ENCODE peak calls at places on chromosomes 7 and 10, in eight cellular contexts. One of them, this sample, is unnamed.

GRCh38 chr10:13335881-13336280 is 12.2 kb downstream of the SEPHS1 start:
- DNase-seq in fibroblast of mammary gland: no peak
- DNase-seq in BJ: no peak
- DNase-seq in stomach: no peak
- DNase-seq in transverse colon: no peak
- DNase-seq in kidney: no peak
- DNase-seq in body of pancreas: no peak
- DNase-seq in heart right ventricle: no peak
- DNase-seq in this sample: no peak

GRCh38 chr7:36943591-36944430 is 219.5 kb upstream of the AOAH start:
- DNase-seq in BJ: no peak
- DNase-seq in heart right ventricle: no peak
- DNase-seq in body of pancreas: no peak
- DNase-seq in stomach: no peak
- DNase-seq in fibroblast of mammary gland: no peak
- DNase-seq in kidney: no peak
- DNase-seq in transverse colon: no peak
- DNase-seq in this sample: no peak

GRCh38 chr10:29392376-29393021 is 103.6 kb downstream of the LYZL1 start:
- DNase-seq in stomach: peak; percentile 40
- DNase-seq in fibroblast of mammary gland: peak; percentile 41
- DNase-seq in BJ: no peak
- DNase-seq in body of pancreas: peak; percentile 53
- DNase-seq in transverse colon: peak; percentile 33
- DNase-seq in kidney: no peak
- DNase-seq in heart right ventricle: no peak
- DNase-seq in this sample: peak; percentile 58

GRCh38 chr10:61010863-61011262 is 66.9 kb upstream of the RHOBTB1 start:
- DNase-seq in fibroblast of mammary gland: no peak
- DNase-seq in body of pancreas: no peak
- DNase-seq in transverse colon: no peak
- DNase-seq in heart right ventricle: no peak
- DNase-seq in BJ: no peak
- DNase-seq in kidney: no peak
- DNase-seq in stomach: no peak
- DNase-seq in this sample: no peak

GRCh38 chr7:133688483-133689239 is 435.8 kb downstream of the EXOC4 start:
- DNase-seq in BJ: peak; percentile 41
- DNase-seq in stomach: no peak
- DNase-seq in fibroblast of mammary gland: peak; percentile 41
- DNase-seq in heart right ventricle: no peak
- DNase-seq in body of pancreas: no peak
- DNase-seq in transverse colon: no peak
- DNase-seq in kidney: no peak
- DNase-seq in this sample: no peak

GRCh38 chr10:25725917-25726716 is 207.9 kb upstream of the MYO3A start:
- DNase-seq in fibroblast of mammary gland: peak; percentile 56
- DNase-seq in heart right ventricle: no peak
- DNase-seq in transverse colon: no peak
- DNase-seq in body of pancreas: peak; percentile 42
- DNase-seq in BJ: no peak
- DNase-seq in kidney: no peak
- DNase-seq in stomach: no peak
- DNase-seq in this sample: peak; percentile 46

GRCh38 chr10:36640626-36641025 is 484.8 kb upstream of the ANKRD30A start:
- DNase-seq in heart right ventricle: no peak
- DNase-seq in transverse colon: no peak
- DNase-seq in body of pancreas: no peak
- DNase-seq in fibroblast of mammary gland: peak; percentile 55
- DNase-seq in BJ: no peak
- DNase-seq in stomach: no peak
- DNase-seq in kidney: no peak
- DNase-seq in this sample: no peak

GRCh38 chr10:13560597-13560996 is 26.2 kb upstream of the PRPF18 start:
- DNase-seq in fibroblast of mammary gland: peak; percentile 62
- DNase-seq in BJ: no peak
- DNase-seq in transverse colon: no peak
- DNase-seq in kidney: no peak
- DNase-seq in heart right ventricle: no peak
- DNase-seq in stomach: no peak
- DNase-seq in body of pancreas: no peak
- DNase-seq in this sample: no peak

GRCh38 chr10:124226271-124226911 is 133.0 kb upstream of the CHST15 start:
- DNase-seq in fibroblast of mammary gland: no peak
- DNase-seq in stomach: no peak
- DNase-seq in body of pancreas: no peak
- DNase-seq in kidney: no peak
- DNase-seq in heart right ventricle: no peak
- DNase-seq in transverse colon: no peak
- DNase-seq in BJ: no peak
- DNase-seq in this sample: no peak

GRCh38 chr10:129580897-129581296 is 113.9 kb downstream of the MGMT start:
- DNase-seq in body of pancreas: no peak
- DNase-seq in fibroblast of mammary gland: no peak
- DNase-seq in transverse colon: no peak
- DNase-seq in heart right ventricle: no peak
- DNase-seq in kidney: no peak
- DNase-seq in stomach: no peak
- DNase-seq in BJ: no peak
- DNase-seq in this sample: no peak

GRCh38 chr7:28166982-28167715 is 13.4 kb downstream of the JAZF1 start:
- DNase-seq in kidney: no peak
- DNase-seq in stomach: no peak
- DNase-seq in fibroblast of mammary gland: peak; percentile 35
- DNase-seq in body of pancreas: no peak
- DNase-seq in transverse colon: no peak
- DNase-seq in BJ: no peak
- DNase-seq in heart right ventricle: no peak
- DNase-seq in this sample: no peak

GRCh38 chr7:112009081-112009480 is 197.1 kb downstream of the DOCK4 start:
- DNase-seq in body of pancreas: no peak
- DNase-seq in stomach: no peak
- DNase-seq in heart right ventricle: no peak
- DNase-seq in transverse colon: no peak
- DNase-seq in fibroblast of mammary gland: peak; percentile 81
- DNase-seq in BJ: no peak
- DNase-seq in kidney: no peak
- DNase-seq in this sample: no peak

GRCh38 chr7:71868797-71869196 is 543.3 kb downstream of the CALN1 start:
- DNase-seq in transverse colon: no peak
- DNase-seq in kidney: no peak
- DNase-seq in stomach: no peak
- DNase-seq in body of pancreas: no peak
- DNase-seq in BJ: no peak
- DNase-seq in fibroblast of mammary gland: peak; percentile 76
- DNase-seq in heart right ventricle: no peak
- DNase-seq in this sample: no peak

GRCh38 chr10:72567421-72567820 is 58.5 kb downstream of the MICU1 start:
- DNase-seq in BJ: no peak
- DNase-seq in kidney: no peak
- DNase-seq in stomach: no peak
- DNase-seq in transverse colon: no peak
- DNase-seq in fibroblast of mammary gland: peak; percentile 24
- DNase-seq in heart right ventricle: no peak
- DNase-seq in body of pancreas: no peak
- DNase-seq in this sample: peak; percentile 43

GRCh38 chr7:150453186-150453585 is 2.8 kb downstream of the GIMAP8 start:
- DNase-seq in body of pancreas: no peak
- DNase-seq in fibroblast of mammary gland: no peak
- DNase-seq in BJ: no peak
- DNase-seq in heart right ventricle: no peak
- DNase-seq in stomach: no peak
- DNase-seq in kidney: no peak
- DNase-seq in transverse colon: no peak
- DNase-seq in this sample: no peak

GRCh38 chr10:4650572-4650971 is 175.4 kb upstream of the AKR1E2 start:
- DNase-seq in BJ: peak; percentile 14
- DNase-seq in transverse colon: no peak
- DNase-seq in fibroblast of mammary gland: peak; percentile 47
- DNase-seq in heart right ventricle: no peak
- DNase-seq in body of pancreas: no peak
- DNase-seq in kidney: no peak
- DNase-seq in stomach: no peak
- DNase-seq in this sample: no peak

GRCh38 chr7:38179719-38180333 is 1.8 kb downstream of the STARD3NL start:
- DNase-seq in heart right ventricle: no peak
- DNase-seq in stomach: no peak
- DNase-seq in fibroblast of mammary gland: peak; percentile 40
- DNase-seq in transverse colon: no peak
- DNase-seq in kidney: no peak
- DNase-seq in BJ: no peak
- DNase-seq in body of pancreas: no peak
- DNase-seq in this sample: no peak

GRCh38 chr10:52780391-52781155 is 8.0 kb upstream of the MBL2 start:
- DNase-seq in transverse colon: no peak
- DNase-seq in heart right ventricle: no peak
- DNase-seq in fibroblast of mammary gland: no peak
- DNase-seq in body of pancreas: no peak
- DNase-seq in BJ: no peak
- DNase-seq in stomach: no peak
- DNase-seq in kidney: no peak
- DNase-seq in this sample: no peak

DNA sequence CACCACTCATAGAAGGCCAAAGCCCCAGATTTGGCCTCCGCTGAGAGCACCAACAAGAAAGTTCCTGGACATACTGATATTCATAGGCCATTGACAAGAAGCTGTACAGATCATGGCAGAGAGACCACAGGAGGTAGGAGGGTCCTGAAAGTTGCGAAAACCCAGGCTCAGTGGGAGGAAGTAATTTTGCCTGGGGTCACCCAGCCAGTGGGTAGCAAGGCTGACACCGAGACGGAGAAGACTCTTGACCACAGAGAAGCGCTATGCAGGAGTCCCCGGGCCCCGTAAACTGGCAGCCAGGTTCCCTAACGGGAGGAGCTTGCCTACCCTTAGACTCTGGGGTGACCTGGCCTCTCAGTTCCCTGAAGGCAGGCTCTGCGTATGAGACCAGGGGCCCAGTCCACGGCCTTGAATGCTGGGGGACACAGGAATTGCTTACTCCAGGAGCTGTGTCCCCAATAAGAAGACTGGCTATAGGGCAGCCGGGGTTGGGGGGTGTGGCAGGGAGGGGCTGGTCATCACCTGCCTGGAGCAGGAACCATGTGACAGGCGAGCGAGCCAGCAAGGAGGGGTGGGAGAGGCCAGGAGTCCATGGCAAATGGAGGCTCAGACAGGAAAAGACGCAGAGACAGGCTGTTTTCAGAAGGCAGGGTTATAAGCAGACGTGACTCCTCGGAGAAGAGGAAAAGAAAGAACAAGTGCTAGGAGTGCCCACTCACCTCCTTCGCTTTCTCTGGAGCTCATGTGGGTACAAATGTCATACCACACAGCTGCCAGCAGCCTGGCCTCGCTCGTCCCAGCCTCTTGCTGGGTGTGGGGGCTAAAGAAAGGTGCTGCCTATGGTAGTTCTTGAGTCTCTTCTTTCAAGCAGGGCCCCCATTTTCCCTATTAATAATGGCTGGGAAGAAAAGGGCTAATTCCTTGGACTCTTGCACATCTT is 24.6 kb upstream of the NPFFR1 start:
- DNase-seq in body of pancreas: no peak
- DNase-seq in transverse colon: no peak
- DNase-seq in kidney: peak; percentile 47
- DNase-seq in heart right ventricle: no peak
- DNase-seq in BJ: no peak
- DNase-seq in fibroblast of mammary gland: no peak
- DNase-seq in stomach: no peak
- DNase-seq in this sample: no peak
- TF ChIP-seq CTCF in body of pancreas: no peak
- TF ChIP-seq CTCF in transverse colon: no peak
- TF ChIP-seq CTCF in kidney: no peak
- TF ChIP-seq CTCF in heart right ventricle: no peak
- TF ChIP-seq CTCF in BJ: no peak
- TF ChIP-seq CTCF in fibroblast of mammary gland: no peak
- TF ChIP-seq CTCF in stomach: no peak
- TF ChIP-seq CTCF in this sample: no peak

GRCh38 chr7:76259124-76260086 is 43.1 kb upstream of the HSPB1 start:
- DNase-seq in BJ: no peak
- DNase-seq in heart right ventricle: no peak
- DNase-seq in kidney: no peak
- DNase-seq in stomach: no peak
- DNase-seq in transverse colon: no peak
- DNase-seq in fibroblast of mammary gland: no peak
- DNase-seq in body of pancreas: no peak
- DNase-seq in this sample: no peak

GRCh38 chr7:76254781-76255180 is 47.7 kb upstream of the HSPB1 start:
- DNase-seq in heart right ventricle: no peak
- DNase-seq in BJ: no peak
- DNase-seq in body of pancreas: no peak
- DNase-seq in stomach: no peak
- DNase-seq in fibroblast of mammary gland: no peak
- DNase-seq in transverse colon: no peak
- DNase-seq in kidney: no peak
- DNase-seq in this sample: no peak

GRCh38 chr7:76260171-76260703 is 42.2 kb upstream of the HSPB1 start:
- DNase-seq in fibroblast of mammary gland: peak; percentile 11
- DNase-seq in kidney: no peak
- DNase-seq in body of pancreas: no peak
- DNase-seq in transverse colon: no peak
- DNase-seq in stomach: no peak
- DNase-seq in heart right ventricle: no peak
- DNase-seq in BJ: no peak
- DNase-seq in this sample: peak; percentile 23

GRCh38 chr7:76261329-76261728 is 41.1 kb upstream of the HSPB1 start:
- DNase-seq in stomach: no peak
- DNase-seq in body of pancreas: no peak
- DNase-seq in BJ: no peak
- DNase-seq in fibroblast of mammary gland: no peak
- DNase-seq in kidney: no peak
- DNase-seq in heart right ventricle: no peak
- DNase-seq in transverse colon: no peak
- DNase-seq in this sample: no peak

GRCh38 chr7:76257973-76258372 is 44.5 kb upstream of the HSPB1 start:
- DNase-seq in BJ: no peak
- DNase-seq in stomach: no peak
- DNase-seq in transverse colon: no peak
- DNase-seq in fibroblast of mammary gland: no peak
- DNase-seq in kidney: no peak
- DNase-seq in body of pancreas: no peak
- DNase-seq in heart right ventricle: no peak
- DNase-seq in this sample: no peak
- TF ChIP-seq CTCF in BJ: no peak
- TF ChIP-seq CTCF in stomach: no peak
- TF ChIP-seq CTCF in transverse colon: no peak
- TF ChIP-seq CTCF in fibroblast of mammary gland: no peak
- TF ChIP-seq CTCF in kidney: no peak
- TF ChIP-seq CTCF in body of pancreas: no peak
- TF ChIP-seq CTCF in heart right ventricle: no peak
- TF ChIP-seq CTCF in this sample: no peak

GRCh38 chr7:122803323-122803722 is 82.9 kb downstream of the CADPS2 start:
- DNase-seq in body of pancreas: peak; percentile 12
- DNase-seq in BJ: no peak
- DNase-seq in heart right ventricle: no peak
- DNase-seq in stomach: no peak
- DNase-seq in transverse colon: no peak
- DNase-seq in kidney: no peak
- DNase-seq in fibroblast of mammary gland: peak; percentile 32
- DNase-seq in this sample: no peak
- TF ChIP-seq CTCF in body of pancreas: peak; percentile 50
- TF ChIP-seq CTCF in BJ: no peak
- TF ChIP-seq CTCF in heart right ventricle: peak; percentile 51
- TF ChIP-seq CTCF in stomach: peak; percentile 27
- TF ChIP-seq CTCF in transverse colon: peak; percentile 19
- TF ChIP-seq CTCF in kidney: peak; percentile 48
- TF ChIP-seq CTCF in fibroblast of mammary gland: peak; percentile 15
- TF ChIP-seq CTCF in this sample: peak; percentile 11

GRCh38 chr10:75400163-75400768 is 1.3 kb downstream of the ZNF503 start:
- DNase-seq in BJ: no peak
- DNase-seq in kidney: peak; percentile 84
- DNase-seq in body of pancreas: no peak
- DNase-seq in fibroblast of mammary gland: peak; percentile 32
- DNase-seq in heart right ventricle: peak; percentile 31
- DNase-seq in transverse colon: no peak
- DNase-seq in stomach: no peak
- DNase-seq in this sample: no peak
- TF ChIP-seq CTCF in BJ: no peak
- TF ChIP-seq CTCF in kidney: no peak
- TF ChIP-seq CTCF in body of pancreas: no peak
- TF ChIP-seq CTCF in fibroblast of mammary gland: no peak
- TF ChIP-seq CTCF in heart right ventricle: no peak
- TF ChIP-seq CTCF in transverse colon: no peak
- TF ChIP-seq CTCF in stomach: no peak
- TF ChIP-seq CTCF in this sample: no peak